ENCODE peak calls at places on chromosomes 5 and 9, in four cellular contexts. One of them, this sample, is unnamed.

GRCh38 chr5:173010547-173011464 is 27.2 kb downstream of the ATP6V0E1 start:
- DNase-seq in GM12878: no peak
- DNase-seq in HL-60: no peak
- DNase-seq in K562: no peak
- DNase-seq in this sample: no peak

GRCh38 chr9:72494051-72494450 is 27.4 kb upstream of the TMC1 start:
- DNase-seq in HL-60: no peak
- DNase-seq in K562: no peak
- DNase-seq in GM12878: no peak
- DNase-seq in this sample: no peak

GRCh38 chr9:89978185-89978584 is 373.4 kb downstream of the GADD45G start:
- DNase-seq in GM12878: no peak
- DNase-seq in K562: peak
- DNase-seq in HL-60: no peak
- DNase-seq in this sample: no peak

GRCh38 chr5:78335976-78336375 is 24.4 kb upstream of the SCAMP1 start:
- DNase-seq in GM12878: no peak
- DNase-seq in HL-60: no peak
- DNase-seq in K562: no peak
- DNase-seq in this sample: no peak

GRCh38 chr9:107929439-107929838 is 439.9 kb upstream of the KLF4 start:
- DNase-seq in HL-60: peak
- DNase-seq in K562: no peak
- DNase-seq in GM12878: no peak
- DNase-seq in this sample: no peak

GRCh38 chr9:89494199-89494598 is 3.7 kb downstream of the SEMA4D start:
- DNase-seq in HL-60: peak
- DNase-seq in GM12878: no peak
- DNase-seq in K562: no peak
- DNase-seq in this sample: no peak

GRCh38 chr5:9543266-9543925 is 2.5 kb downstream of the SEMA5A start:
- DNase-seq in GM12878: no peak
- DNase-seq in HL-60: no peak
- DNase-seq in K562: no peak
- DNase-seq in this sample: no peak

GRCh38 chr9:128055222-128056040 is 11.7 kb downstream of the NAIF1 start:
- DNase-seq in K562: no peak
- DNase-seq in GM12878: no peak
- DNase-seq in HL-60: peak
- DNase-seq in this sample: no peak

GRCh38 chr5:179869101-179869500 is 10.5 kb upstream of the MRNIP start:
- DNase-seq in K562: no peak
- DNase-seq in GM12878: no peak
- DNase-seq in HL-60: no peak
- DNase-seq in this sample: no peak

GRCh38 chr5:119312403-119312802 is 43.4 kb upstream of the TNFAIP8 start:
- DNase-seq in K562: no peak
- DNase-seq in GM12878: no peak
- DNase-seq in HL-60: peak
- DNase-seq in this sample: no peak

GRCh38 chr5:109063223-109063622 is 315.5 kb downstream of the FER start:
- DNase-seq in HL-60: no peak
- DNase-seq in GM12878: no peak
- DNase-seq in K562: no peak
- DNase-seq in this sample: no peak

GRCh38 chr9:22682536-22683392 is 236.1 kb downstream of the DMRTA1 start:
- DNase-seq in K562: no peak
- DNase-seq in HL-60: no peak
- DNase-seq in GM12878: no peak
- DNase-seq in this sample: no peak

DNA sequence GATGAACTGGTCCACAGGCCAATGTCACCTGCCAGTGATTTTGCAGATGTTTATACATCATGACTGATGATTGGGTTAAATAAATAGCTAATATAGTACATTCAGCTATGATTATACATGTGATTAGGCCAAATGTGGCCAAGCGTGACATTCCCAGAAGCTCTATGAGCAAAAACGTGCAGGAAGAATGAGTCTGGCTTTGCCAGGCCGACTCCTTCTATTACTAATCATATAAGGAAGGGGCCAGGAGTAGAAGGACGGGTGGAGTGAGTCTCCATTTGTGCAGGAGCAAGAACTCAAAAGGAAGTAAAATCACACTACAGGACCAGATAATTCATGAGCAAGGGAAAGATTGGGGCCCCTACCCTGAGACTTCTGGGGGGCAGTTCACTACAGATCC is 178.2 kb downstream of the ROR2 start:
- DNase-seq in GM12878: no peak
- DNase-seq in K562: no peak
- DNase-seq in HL-60: no peak
- DNase-seq in this sample: no peak
- TF ChIP-seq POLR2AphosphoS5 in GM12878: no peak
- TF ChIP-seq POLR2AphosphoS5 in K562: no peak
- TF ChIP-seq POLR2AphosphoS5 in HL-60: no peak
- TF ChIP-seq POLR2AphosphoS5 in this sample: no peak

DNA sequence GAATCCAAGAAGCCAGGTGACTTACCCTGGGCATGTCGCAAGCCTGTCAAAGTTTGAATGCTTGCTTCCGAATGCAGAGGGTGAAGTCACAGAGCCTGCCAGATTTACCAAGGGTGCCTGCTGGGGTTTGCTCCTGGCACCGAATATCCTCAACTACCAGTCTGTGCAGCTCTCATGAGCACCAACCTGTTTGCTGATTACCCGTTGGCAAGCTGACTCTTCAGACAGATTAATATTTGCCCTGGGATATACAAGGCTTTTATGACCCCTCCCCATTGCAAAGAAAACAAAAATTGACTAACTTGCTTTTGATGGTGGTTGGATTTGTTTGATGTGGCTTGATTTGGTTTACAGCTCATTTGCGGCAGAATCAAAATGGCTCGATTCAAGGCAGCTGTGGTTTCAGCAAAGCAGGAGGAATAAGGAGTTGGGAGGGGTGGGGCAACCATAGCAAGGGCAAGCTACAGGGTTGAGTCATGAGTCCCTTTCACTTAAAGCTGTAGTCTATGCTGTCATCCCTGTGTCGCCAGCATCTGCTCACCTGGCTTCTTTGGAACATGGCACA is 82.3 kb upstream of the AGXT2 start:
- DNase-seq in HL-60: no peak
- DNase-seq in K562: no peak
- DNase-seq in GM12878: peak
- DNase-seq in this sample: no peak
- TF ChIP-seq SPI1 in HL-60: no peak
- TF ChIP-seq SPI1 in K562: no peak
- TF ChIP-seq SPI1 in GM12878: no peak
- TF ChIP-seq SPI1 in this sample: no peak

DNA sequence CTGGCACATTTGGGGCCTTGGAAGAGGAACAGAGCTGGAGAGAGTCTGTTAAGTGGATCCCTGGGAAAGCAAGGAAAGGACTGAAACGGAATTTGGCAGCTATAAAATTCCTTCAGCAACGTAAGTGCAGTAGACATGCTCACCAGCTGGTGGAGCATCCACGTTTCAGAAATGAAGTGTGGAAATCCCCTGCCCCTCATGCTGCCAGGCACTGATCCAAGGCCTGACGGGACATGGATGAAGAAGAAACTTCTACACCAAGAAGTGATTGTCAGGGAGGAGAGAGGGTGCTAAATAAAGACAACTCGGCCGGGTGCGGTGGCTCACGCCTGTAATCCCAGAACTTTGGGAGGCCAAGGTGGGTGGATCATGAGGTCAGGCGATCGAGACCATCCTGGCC is 209.3 kb downstream of the ROR2 start:
- DNase-seq in HL-60: no peak
- DNase-seq in GM12878: no peak
- DNase-seq in K562: no peak
- DNase-seq in this sample: no peak
- TF ChIP-seq POLR2AphosphoS5 in HL-60: no peak
- TF ChIP-seq POLR2AphosphoS5 in GM12878: no peak
- TF ChIP-seq POLR2AphosphoS5 in K562: no peak
- TF ChIP-seq POLR2AphosphoS5 in this sample: no peak

DNA sequence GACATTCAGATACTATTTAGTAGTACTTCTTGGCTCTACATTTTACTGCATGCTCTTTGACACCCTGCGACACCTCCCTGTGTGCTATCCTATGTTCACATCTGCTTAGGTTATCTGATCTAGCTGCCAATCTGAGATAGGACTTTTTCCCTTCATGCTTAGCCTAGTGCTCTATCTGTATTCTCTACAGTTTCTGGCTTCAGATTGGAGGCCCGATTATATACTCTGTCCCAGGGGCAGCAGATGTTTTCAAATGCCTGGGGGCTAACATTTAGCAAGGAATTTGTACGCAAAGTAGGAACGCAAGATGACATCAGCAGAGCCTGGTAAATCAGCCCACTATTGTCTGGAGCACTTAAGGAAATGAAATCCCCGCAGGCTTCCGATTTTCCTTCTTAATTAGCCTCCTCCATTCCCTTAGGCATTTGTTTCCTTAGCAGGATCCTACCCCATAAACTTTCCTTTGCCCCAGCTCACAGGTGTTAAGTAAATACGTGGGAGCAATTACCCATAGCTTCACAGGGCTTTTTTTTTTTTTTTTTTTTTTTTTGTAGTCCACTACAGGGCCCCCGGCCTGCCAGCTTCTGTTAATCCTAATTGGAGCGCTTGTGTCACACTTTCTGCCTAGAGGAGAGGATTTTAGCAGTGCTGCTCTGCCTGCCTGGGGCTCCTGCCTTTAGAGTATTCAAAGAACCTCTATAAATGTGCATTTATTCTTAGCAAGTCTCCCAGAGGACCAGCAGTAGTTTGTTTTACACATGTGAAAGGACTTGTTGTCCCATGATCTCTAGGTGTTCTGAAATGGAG is 61.1 kb upstream of the LPAR1 start:
- DNase-seq in HL-60: no peak
- DNase-seq in GM12878: no peak
- DNase-seq in K562: no peak
- DNase-seq in this sample: no peak
- TF ChIP-seq SPI1 in HL-60: no peak
- TF ChIP-seq SPI1 in GM12878: no peak
- TF ChIP-seq SPI1 in K562: no peak
- TF ChIP-seq SPI1 in this sample: no peak

GRCh38 chr9:8779478-8779877 is 979.9 kb upstream of the DMAC1 start:
- DNase-seq in GM12878: no peak
- DNase-seq in K562: no peak
- DNase-seq in HL-60: no peak
- DNase-seq in this sample: no peak
- TF ChIP-seq POLR2AphosphoS5 in GM12878: no peak
- TF ChIP-seq POLR2AphosphoS5 in K562: no peak
- TF ChIP-seq POLR2AphosphoS5 in HL-60: no peak
- TF ChIP-seq POLR2AphosphoS5 in this sample: no peak

GRCh38 chr5:87321605-87322004 is 53.9 kb downstream of the RASA1 start:
- DNase-seq in HL-60: no peak
- DNase-seq in GM12878: no peak
- DNase-seq in K562: no peak
- DNase-seq in this sample: no peak

GRCh38 chr5:87322381-87322780 is 54.7 kb downstream of the RASA1 start:
- DNase-seq in GM12878: no peak
- DNase-seq in HL-60: no peak
- DNase-seq in K562: no peak
- DNase-seq in this sample: no peak

GRCh38 chr5:87319469-87319868 is 51.8 kb downstream of the RASA1 start:
- DNase-seq in HL-60: no peak
- DNase-seq in K562: no peak
- DNase-seq in GM12878: no peak
- DNase-seq in this sample: no peak
- TF ChIP-seq SPI1 in HL-60: no peak
- TF ChIP-seq SPI1 in K562: no peak
- TF ChIP-seq SPI1 in GM12878: no peak
- TF ChIP-seq SPI1 in this sample: no peak

DNA sequence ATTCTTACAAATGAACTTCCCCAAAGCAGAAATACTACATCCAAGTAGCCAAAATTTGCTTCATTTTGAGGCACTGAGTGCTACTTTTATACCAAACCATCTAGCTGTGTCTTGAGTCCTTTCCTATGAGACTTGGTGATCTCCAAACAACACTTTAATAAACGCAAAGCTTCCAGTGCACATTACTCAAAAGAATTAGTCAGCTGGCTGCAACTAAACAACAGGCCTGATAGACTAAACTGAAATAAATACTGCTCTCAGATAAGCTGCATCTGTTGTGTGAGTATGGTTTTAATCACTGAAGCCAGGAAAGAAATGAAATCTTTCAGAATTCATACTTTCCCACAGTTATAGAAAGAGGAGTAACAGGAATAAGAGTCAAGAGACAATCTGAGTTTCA is 80.3 kb downstream of the VCAN start:
- DNase-seq in K562: no peak
- DNase-seq in GM12878: no peak
- DNase-seq in HL-60: no peak
- DNase-seq in this sample: no peak
- TF ChIP-seq POLR2AphosphoS5 in K562: no peak
- TF ChIP-seq POLR2AphosphoS5 in GM12878: no peak
- TF ChIP-seq POLR2AphosphoS5 in HL-60: no peak
- TF ChIP-seq POLR2AphosphoS5 in this sample: no peak

GRCh38 chr9:87004016-87004415 is 56.7 kb upstream of the GAS1 start:
- DNase-seq in K562: no peak
- DNase-seq in HL-60: no peak
- DNase-seq in GM12878: no peak
- DNase-seq in this sample: no peak
- TF ChIP-seq SPI1 in K562: no peak
- TF ChIP-seq SPI1 in HL-60: no peak
- TF ChIP-seq SPI1 in GM12878: no peak
- TF ChIP-seq SPI1 in this sample: no peak

GRCh38 chr5:14155730-14156129 is 12.6 kb downstream of the TRIO start:
- DNase-seq in K562: no peak
- DNase-seq in GM12878: no peak
- DNase-seq in HL-60: no peak
- DNase-seq in this sample: no peak

GRCh38 chr5:14155075-14155474 is 11.9 kb downstream of the TRIO start:
- DNase-seq in GM12878: no peak
- DNase-seq in K562: no peak
- DNase-seq in HL-60: peak
- DNase-seq in this sample: no peak

GRCh38 chr5:14153071-14153864 is 10.1 kb downstream of the TRIO start:
- DNase-seq in HL-60: no peak
- DNase-seq in GM12878: no peak
- DNase-seq in K562: no peak
- DNase-seq in this sample: no peak

GRCh38 chr5:14156611-14157493 is 13.7 kb downstream of the TRIO start:
- DNase-seq in GM12878: peak
- DNase-seq in HL-60: peak
- DNase-seq in K562: no peak
- DNase-seq in this sample: no peak

DNA sequence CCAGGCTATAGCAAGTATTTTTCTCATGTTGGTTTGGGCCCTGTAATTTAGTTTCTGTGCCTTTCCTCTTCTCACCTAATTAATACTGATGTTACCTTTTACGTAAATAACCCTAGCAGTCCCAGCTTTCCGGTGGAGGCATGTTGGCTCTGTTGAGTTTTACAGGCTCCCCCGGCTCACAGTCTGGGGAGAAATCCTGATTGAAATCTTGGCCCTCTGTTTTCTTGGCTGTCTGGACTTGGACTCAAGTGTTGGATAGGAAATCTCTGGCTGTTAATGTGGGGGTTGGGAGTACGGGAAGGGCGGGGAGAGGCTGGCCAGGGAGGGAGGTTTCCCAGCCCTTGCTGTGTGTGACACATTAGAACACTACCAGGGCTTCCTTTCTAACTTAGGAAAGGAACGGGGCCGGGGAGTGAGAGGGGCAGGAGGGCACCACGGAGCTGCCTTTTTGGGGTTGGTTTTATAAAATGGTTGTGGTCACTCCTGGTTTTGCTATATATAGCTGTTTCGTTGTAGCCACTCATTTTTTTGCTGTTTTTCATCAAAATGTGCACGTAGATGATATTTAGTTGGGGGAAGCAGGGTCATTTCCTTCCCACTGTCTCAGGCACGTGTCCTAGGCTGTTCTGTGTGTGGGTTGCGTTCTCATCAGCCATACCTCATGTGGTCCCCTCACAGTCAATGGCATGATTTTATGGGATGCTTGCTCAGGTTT is 10.9 kb downstream of the TRIO start:
- DNase-seq in K562: no peak
- DNase-seq in GM12878: no peak
- DNase-seq in HL-60: no peak
- DNase-seq in this sample: no peak
- TF ChIP-seq POLR2AphosphoS5 in K562: no peak
- TF ChIP-seq POLR2AphosphoS5 in GM12878: no peak
- TF ChIP-seq POLR2AphosphoS5 in HL-60: no peak
- TF ChIP-seq POLR2AphosphoS5 in this sample: no peak